ENCODE peak calls at places on chromosomes 3 and 15, in nine cellular contexts. H is LHCN-M2; X is G401; M is GM10248; O is activated gamma-delta T cell; T is occipital lobe; Q is naive thymus-derived CD4-positive, alpha-beta T cell; Z is AG20443; V is ureter. F is an unnamed sample.

GRCh38 chr3:76310059-76310458 is 524.7 kb upstream of the ZNF717 start:
- DNase-seq in H (no peak), X (no peak), M (no peak), O (no peak), T (no peak), Q (no peak), Z (peak), V (no peak), F (no peak)

GRCh38 chr3:38588995-38589937 is 60.2 kb downstream of the SCN5A start:
- DNase-seq in H (no peak), X (no peak), M (no peak), O (no peak), T (no peak), Q (no peak), Z (no peak), V (peak), F (peak)

GRCh38 chr15:29538110-29538509 is 268.5 kb upstream of the NSMCE3 start:
- DNase-seq in H (no peak), X (peak), M (no peak), O (no peak), T (no peak), Q (no peak), Z (no peak), V (no peak), F (no peak)

GRCh38 chr3:37190667-37191066 is 16.3 kb upstream of the LRRFIP2 start:
- DNase-seq in H (no peak), X (no peak), M (no peak), O (no peak), T (no peak), Q (no peak), Z (no peak), V (no peak), F (no peak)

GRCh38 chr3:115403791-115404190 is 219.5 kb upstream of the GAP43 start:
- DNase-seq in H (no peak), X (no peak), M (no peak), O (no peak), T (no peak), Q (no peak), Z (no peak), V (no peak), F (no peak)

GRCh38 chr3:107943350-107943749 is 147.5 kb downstream of the CD47 start:
- DNase-seq in H (no peak), X (no peak), M (no peak), O (no peak), T (no peak), Q (no peak), Z (peak), V (no peak), F (no peak)

GRCh38 chr3:104437131-104437750 is 929.5 kb upstream of the ALCAM start:
- DNase-seq in H (peak), X (no peak), M (no peak), O (no peak), T (no peak), Q (no peak), Z (peak), V (no peak), F (no peak)

GRCh38 chr15:58748787-58749531 is 548 bp downstream of the ADAM10 start:
- DNase-seq in H (peak), X (no peak), M (peak), O (peak), T (peak), Q (peak), Z (peak), V (peak), F (peak)

GRCh38 chr3:64319391-64319790 is 94.1 kb upstream of the PRICKLE2 start:
- DNase-seq in H (no peak), X (no peak), M (no peak), O (no peak), T (no peak), Q (no peak), Z (no peak), V (no peak), F (no peak)